ENCODE peak calls at places on chromosomes 4 and X, in seven cellular contexts. E is Peyer's patch, V is tibial nerve, C is suprapubic skin, Q is IMR-90, M is tibial artery, K is endodermal cell. B is an unnamed sample.

GRCh38 chrX:50762578-50762977 is 51.4 kb downstream of the SHROOM4 start:
- DNase-seq in E (no peak), V (no peak), C (no peak), Q (no peak), M (no peak), K (no peak), B (no peak)

GRCh38 chr4:69025191-69025998 is 70.9 kb upstream of the UGT2B7 start:
- DNase-seq in E (no peak), V (no peak), C (no peak), Q (no peak), M (no peak), K (peak), B (peak)

GRCh38 chr4:184750926-184751584 is 17.2 kb upstream of the CENPU start:
- DNase-seq in E (no peak), V (no peak), C (no peak), Q (no peak), M (no peak), K (no peak), B (no peak)

GRCh38 chrX:45142185-45142584 is 58.5 kb downstream of the DIPK2B start:
- DNase-seq in E (no peak), V (no peak), C (no peak), Q (no peak), M (no peak), K (no peak), B (no peak)

GRCh38 chr4:186940476-186940875 is 216.8 kb upstream of the FAT1 start:
- DNase-seq in E (no peak), V (no peak), C (no peak), Q (no peak), M (no peak), K (no peak), B (no peak)

GRCh38 chr4:85932371-85933305 is 427.2 kb downstream of the MAPK10 start:
- DNase-seq in E (no peak), V (no peak), C (no peak), Q (no peak), M (no peak), K (no peak), B (peak)

GRCh38 chr4:47704693-47705325 is 133.1 kb downstream of the CORIN start:
- DNase-seq in E (no peak), V (no peak), C (no peak), Q (peak), M (no peak), K (peak), B (peak)

GRCh38 chr4:40731792-40732245 is 17.9 kb upstream of the NSUN7 start:
- DNase-seq in E (peak), V (peak), C (no peak), Q (no peak), M (no peak), K (no peak), B (peak)

GRCh38 chr4:5782829-5783476 is 72.0 kb downstream of the EVC start:
- DNase-seq in E (no peak), V (no peak), C (no peak), Q (no peak), M (peak), K (no peak), B (no peak)

GRCh38 chr4:7156273-7157139 is 35.8 kb upstream of the SORCS2 start:
- DNase-seq in E (peak), V (peak), C (peak), Q (peak), M (peak), K (peak), B (no peak)

GRCh38 chr4:140344621-140345020 is 28.8 kb upstream of the SCOC start:
- DNase-seq in E (no peak), V (no peak), C (no peak), Q (no peak), M (no peak), K (no peak), B (no peak)

GRCh38 chrX:51803833-51804232 is 60.6 kb downstream of the GSPT2 start:
- DNase-seq in E (no peak), V (no peak), C (no peak), Q (no peak), M (no peak), K (no peak), B (peak)

GRCh38 chr4:189090174-189090814 is 850.4 kb upstream of the FRG1 start:
- DNase-seq in E (no peak), V (no peak), C (no peak), Q (peak), M (no peak), K (peak), B (peak)

GRCh38 chr4:56909083-56909981 is 1.6 kb downstream of the REST start:
- DNase-seq in E (peak), V (peak), C (peak), Q (peak), M (peak), K (peak), B (peak)

GRCh38 chrX:85698921-85699320 is 319.5 kb upstream of the POF1B start:
- DNase-seq in E (no peak), V (no peak), C (no peak), Q (no peak), M (no peak), K (peak), B (no peak)

GRCh38 chr4:65023877-65024670 is 614.8 kb upstream of the TECRL start:
- DNase-seq in E (no peak), V (no peak), C (no peak), Q (no peak), M (no peak), K (no peak), B (no peak)

GRCh38 chr4:72975488-72975784 is 94.1 kb downstream of the COX18 start:
- DNase-seq in E (no peak), V (no peak), C (no peak), Q (peak), M (no peak), K (no peak), B (no peak)

GRCh38 chrX:66046612-66047235 is 6.8 kb upstream of the VSIG4 start:
- DNase-seq in E (peak), V (no peak), C (no peak), Q (no peak), M (no peak), K (no peak), B (no peak)

GRCh38 chr4:1323635-1324442 is 23.2 kb upstream of the UVSSA start:
- DNase-seq in E (no peak), V (no peak), C (no peak), Q (peak), M (no peak), K (no peak), B (no peak)

GRCh38 chr4:7594013-7594412 is 159.3 kb upstream of the PSAPL1 start:
- DNase-seq in E (no peak), V (no peak), C (no peak), Q (no peak), M (no peak), K (peak), B (no peak)

GRCh38 chr4:38013461-38014366 is 53.5 kb downstream of the PTTG2 start:
- DNase-seq in E (no peak), V (no peak), C (no peak), Q (peak), M (peak), K (no peak), B (no peak)

GRCh38 chr4:121698119-121698732 is 1.4 kb upstream of the ANXA5 start:
- DNase-seq in E (no peak), V (peak), C (peak), Q (no peak), M (no peak), K (no peak), B (peak)

GRCh38 chrX:149280011-149280410 is 225.1 kb downstream of the IDS start:
- DNase-seq in E (no peak), V (no peak), C (no peak), Q (no peak), M (no peak), K (no peak), B (no peak)

GRCh38 chrX:65601530-65602281 is 65.7 kb upstream of the MSN start:
- DNase-seq in E (peak), V (peak), C (peak), Q (peak), M (peak), K (no peak), B (peak)

GRCh38 chr4:138308421-138308820 is 66.3 kb upstream of the SLC7A11 start:
- DNase-seq in E (no peak), V (no peak), C (no peak), Q (peak), M (no peak), K (no peak), B (no peak)

GRCh38 chrX:20066968-20067708 is 49.6 kb downstream of the MAP7D2 start:
- DNase-seq in E (peak), V (peak), C (no peak), Q (peak), M (no peak), K (no peak), B (peak)

GRCh38 chr4:7524064-7524682 is 89.4 kb upstream of the PSAPL1 start:
- DNase-seq in E (no peak), V (no peak), C (no peak), Q (no peak), M (no peak), K (no peak), B (no peak)

GRCh38 chr4:59608466-59608865 is 1591.7 kb upstream of the ADGRL3 start:
- DNase-seq in E (no peak), V (no peak), C (no peak), Q (no peak), M (no peak), K (no peak), B (no peak)

GRCh38 chr4:53354012-53354722 is 11.7 kb downstream of the SCFD2 start:
- DNase-seq in E (no peak), V (no peak), C (no peak), Q (no peak), M (no peak), K (no peak), B (no peak)

GRCh38 chr4:52566136-52567031 is 92.7 kb downstream of the USP46 start:
- DNase-seq in E (no peak), V (no peak), C (no peak), Q (peak), M (no peak), K (no peak), B (no peak)

GRCh38 chr4:155419266-155419665 is 42.5 kb upstream of the MAP9 start:
- DNase-seq in E (no peak), V (no peak), C (no peak), Q (peak), M (no peak), K (no peak), B (no peak)

GRCh38 chrX:39814391-39814790 is 283.4 kb downstream of the BCOR start:
- DNase-seq in E (peak), V (peak), C (no peak), Q (peak), M (no peak), K (no peak), B (no peak)

GRCh38 chr4:90093526-90093925 is 33.7 kb upstream of the CCSER1 start:
- DNase-seq in E (no peak), V (no peak), C (no peak), Q (no peak), M (no peak), K (no peak), B (no peak)

GRCh38 chr4:130689182-130689581 is 1593.2 kb downstream of the C4orf33 start:
- DNase-seq in E (no peak), V (no peak), C (no peak), Q (no peak), M (no peak), K (no peak), B (no peak)

GRCh38 chr4:25859429-25860148 is 3.2 kb downstream of the SEL1L3 start:
- DNase-seq in E (peak), V (no peak), C (no peak), Q (no peak), M (no peak), K (no peak), B (peak)
- H3K27ac ChIP-seq in E (peak), V (peak), C (no peak), Q (no peak), M (no peak), K (no peak), B (peak)

DNA sequence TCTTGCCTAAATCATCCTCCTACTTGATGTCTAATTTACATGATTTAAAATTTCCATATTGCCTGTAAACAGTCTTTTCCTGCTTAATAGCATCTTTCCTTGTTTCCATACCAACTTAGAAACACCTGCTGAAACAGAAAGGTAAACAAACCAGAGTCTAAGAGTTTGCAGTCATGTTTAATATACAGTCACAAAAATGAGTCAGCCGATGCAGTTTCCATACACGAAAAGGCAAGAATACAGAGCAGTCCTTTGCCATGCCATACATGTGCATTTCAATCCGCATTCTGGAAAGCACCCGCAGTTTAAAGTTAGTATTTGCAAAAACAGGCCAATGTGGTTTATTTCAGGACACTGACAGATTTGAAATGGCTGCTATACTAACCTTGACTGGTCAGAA is 32.1 kb downstream of the ASB5 start:
- DNase-seq in E (no peak), V (no peak), C (no peak), Q (peak), M (no peak), K (no peak), B (no peak)
- H3K27ac ChIP-seq in E (peak), V (no peak), C (no peak), Q (no peak), M (no peak), K (no peak), B (no peak)

DNA sequence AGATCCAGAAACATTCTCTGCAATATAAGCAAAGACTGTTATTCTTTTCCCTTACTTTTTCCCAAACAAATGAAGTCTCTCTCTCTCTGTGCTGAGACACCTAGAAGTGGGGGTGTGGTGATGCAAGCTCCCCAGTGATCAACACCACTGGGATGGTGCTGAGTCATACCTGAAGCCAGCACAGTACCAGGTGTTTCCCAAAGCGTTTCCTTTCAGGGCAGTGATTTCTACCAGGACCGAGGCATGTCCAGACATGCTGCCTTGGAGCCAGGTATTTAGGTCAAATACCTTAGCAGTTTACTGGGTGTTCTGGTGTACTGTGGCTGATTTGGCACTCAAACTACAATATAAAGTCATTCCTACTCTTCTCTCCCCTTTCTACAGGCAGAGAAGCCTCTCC is 726.5 kb downstream of the FAM133A start:
- DNase-seq in E (no peak), V (no peak), C (no peak), Q (no peak), M (no peak), K (peak), B (no peak)
- H3K27ac ChIP-seq in E (no peak), V (no peak), C (peak), Q (no peak), M (no peak), K (no peak), B (no peak)

GRCh38 chrX:48694776-48695523 is 1.6 kb upstream of the SUV39H1 start:
- DNase-seq in E (no peak), V (no peak), C (no peak), Q (no peak), M (no peak), K (no peak), B (no peak)
- H3K27ac ChIP-seq in E (peak), V (peak), C (no peak), Q (no peak), M (peak), K (peak), B (peak)

DNA sequence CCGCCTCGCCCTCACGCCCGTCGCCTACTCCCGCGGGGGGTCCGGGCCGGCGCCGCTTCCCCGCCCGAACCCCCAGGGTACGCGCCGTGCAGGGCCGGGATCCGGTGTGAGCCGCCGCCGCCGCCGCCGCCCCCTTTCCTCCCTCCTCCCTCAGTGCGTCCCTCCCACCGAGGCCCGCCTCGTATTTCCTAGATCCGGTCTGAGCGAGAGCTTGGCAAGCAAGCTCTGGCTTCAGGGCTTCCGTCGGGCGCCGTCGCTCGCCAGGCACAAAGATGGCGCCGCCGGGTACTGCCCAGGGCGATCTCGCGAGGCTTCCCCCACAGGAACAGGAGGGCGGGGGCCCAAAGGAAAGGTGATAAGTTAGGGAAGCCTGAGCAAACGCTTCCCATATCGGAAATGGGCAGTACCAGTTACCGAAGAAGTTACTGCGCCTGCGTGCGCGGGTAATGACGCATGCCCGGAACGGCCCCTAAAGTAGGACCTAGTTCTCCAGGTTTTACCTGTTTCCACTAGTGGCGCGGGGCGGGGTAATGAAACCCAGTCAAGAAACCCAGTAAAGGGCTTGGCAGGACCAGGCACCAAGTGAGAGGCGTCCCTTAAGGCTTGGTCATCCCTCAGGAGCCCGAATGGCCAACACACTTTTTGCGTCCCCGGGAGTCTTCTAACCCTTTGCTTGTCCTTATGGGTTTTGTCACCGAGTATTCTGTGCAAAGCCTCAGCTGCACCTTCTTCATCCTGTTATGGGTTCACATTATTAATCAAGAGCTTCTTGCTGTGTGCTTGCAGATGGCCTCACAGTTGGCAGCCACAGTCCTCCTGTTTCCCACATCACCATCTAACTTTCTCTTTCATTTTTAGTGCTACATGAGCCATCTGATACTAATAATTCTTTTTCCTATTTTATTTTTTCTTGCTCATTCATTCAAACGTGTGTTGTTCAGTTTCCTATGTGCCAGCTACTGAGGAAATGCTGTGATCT is at the start of gene TAB3:
- DNase-seq in E (peak), V (peak), C (peak), Q (peak), M (peak), K (peak), B (peak)
- H3K27ac ChIP-seq in E (peak), V (peak), C (peak), Q (peak), M (peak), K (no peak), B (peak)

GRCh38 chr4:148204171-148204570 is 238.0 kb downstream of the NR3C2 start:
- DNase-seq in E (no peak), V (no peak), C (no peak), Q (no peak), M (no peak), K (no peak), B (no peak)
- H3K27ac ChIP-seq in E (no peak), V (no peak), C (peak), Q (no peak), M (peak), K (no peak), B (no peak)

B was measured in small intestine.